ENCODE peak calls at places on chromosomes 5 and 9, in seven cellular contexts. One of them, this sample, is unnamed.

GRCh38 chr5:122849746-122850145 is 4.3 kb downstream of the SNX24 start:
- DNase-seq in neural progenitor cell: no peak
- DNase-seq in tibial nerve: no peak
- DNase-seq in fibroblast of pulmonary artery: peak; percentile 39
- DNase-seq in brain microvascular endothelial cell: no peak
- DNase-seq in fibroblast of mammary gland: no peak
- DNase-seq in progenitor cell of endocrine pancreas: no peak
- DNase-seq in this sample: no peak

GRCh38 chr9:136957461-136957860 is 5.4 kb downstream of the LCN12 start:
- DNase-seq in neural progenitor cell: no peak
- DNase-seq in tibial nerve: no peak
- DNase-seq in fibroblast of pulmonary artery: no peak
- DNase-seq in brain microvascular endothelial cell: no peak
- DNase-seq in fibroblast of mammary gland: no peak
- DNase-seq in progenitor cell of endocrine pancreas: no peak
- DNase-seq in this sample: no peak

GRCh38 chr9:22064957-22065356 is 55.9 kb upstream of the CDKN2B start:
- DNase-seq in neural progenitor cell: no peak
- DNase-seq in tibial nerve: no peak
- DNase-seq in fibroblast of pulmonary artery: no peak
- DNase-seq in brain microvascular endothelial cell: no peak
- DNase-seq in fibroblast of mammary gland: no peak
- DNase-seq in progenitor cell of endocrine pancreas: no peak
- DNase-seq in this sample: no peak

GRCh38 chr5:124064956-124065355 is 553.0 kb downstream of the CSNK1G3 start:
- DNase-seq in neural progenitor cell: no peak
- DNase-seq in tibial nerve: no peak
- DNase-seq in fibroblast of pulmonary artery: no peak
- DNase-seq in brain microvascular endothelial cell: no peak
- DNase-seq in fibroblast of mammary gland: peak; percentile 38
- DNase-seq in progenitor cell of endocrine pancreas: no peak
- DNase-seq in this sample: no peak

GRCh38 chr9:132823370-132824144 is 54.5 kb downstream of the AK8 start:
- DNase-seq in neural progenitor cell: no peak
- DNase-seq in tibial nerve: no peak
- DNase-seq in fibroblast of pulmonary artery: no peak
- DNase-seq in brain microvascular endothelial cell: no peak
- DNase-seq in fibroblast of mammary gland: no peak
- DNase-seq in progenitor cell of endocrine pancreas: no peak
- DNase-seq in this sample: no peak

GRCh38 chr5:110441035-110441434 is 285.4 kb downstream of the TMEM232 start:
- DNase-seq in neural progenitor cell: peak; percentile 66
- DNase-seq in tibial nerve: no peak
- DNase-seq in fibroblast of pulmonary artery: peak; percentile 44
- DNase-seq in brain microvascular endothelial cell: peak; percentile 53
- DNase-seq in fibroblast of mammary gland: peak; percentile 52
- DNase-seq in progenitor cell of endocrine pancreas: no peak
- DNase-seq in this sample: no peak

GRCh38 chr5:171835066-171835465 is 49.4 kb downstream of the SMIM23 start:
- DNase-seq in neural progenitor cell: peak; percentile 10
- DNase-seq in tibial nerve: no peak
- DNase-seq in fibroblast of pulmonary artery: no peak
- DNase-seq in brain microvascular endothelial cell: no peak
- DNase-seq in fibroblast of mammary gland: no peak
- DNase-seq in progenitor cell of endocrine pancreas: no peak
- DNase-seq in this sample: no peak

GRCh38 chr9:23153058-23153457 is 673.0 kb downstream of the ELAVL2 start:
- DNase-seq in neural progenitor cell: no peak
- DNase-seq in tibial nerve: no peak
- DNase-seq in fibroblast of pulmonary artery: no peak
- DNase-seq in brain microvascular endothelial cell: no peak
- DNase-seq in fibroblast of mammary gland: no peak
- DNase-seq in progenitor cell of endocrine pancreas: no peak
- DNase-seq in this sample: no peak

GRCh38 chr9:126522957-126523356 is 90.8 kb upstream of the LMX1B start:
- DNase-seq in neural progenitor cell: no peak
- DNase-seq in tibial nerve: no peak
- DNase-seq in fibroblast of pulmonary artery: no peak
- DNase-seq in brain microvascular endothelial cell: no peak
- DNase-seq in fibroblast of mammary gland: no peak
- DNase-seq in progenitor cell of endocrine pancreas: no peak
- DNase-seq in this sample: no peak

GRCh38 chr5:28516657-28517175 is 1478.3 kb upstream of the CDH9 start:
- DNase-seq in neural progenitor cell: peak; percentile 75
- DNase-seq in tibial nerve: no peak
- DNase-seq in fibroblast of pulmonary artery: no peak
- DNase-seq in brain microvascular endothelial cell: peak; percentile 25
- DNase-seq in fibroblast of mammary gland: no peak
- DNase-seq in progenitor cell of endocrine pancreas: no peak
- DNase-seq in this sample: no peak

GRCh38 chr5:107826311-107827000 is 155.7 kb upstream of the EFNA5 start:
- DNase-seq in neural progenitor cell: peak; percentile 81
- DNase-seq in tibial nerve: no peak
- DNase-seq in fibroblast of pulmonary artery: no peak
- DNase-seq in brain microvascular endothelial cell: no peak
- DNase-seq in fibroblast of mammary gland: no peak
- DNase-seq in progenitor cell of endocrine pancreas: no peak
- DNase-seq in this sample: no peak

GRCh38 chr5:67495072-67495471 is 298.5 kb upstream of the CD180 start:
- DNase-seq in neural progenitor cell: no peak
- DNase-seq in tibial nerve: no peak
- DNase-seq in fibroblast of pulmonary artery: no peak
- DNase-seq in brain microvascular endothelial cell: no peak
- DNase-seq in fibroblast of mammary gland: peak; percentile 6
- DNase-seq in progenitor cell of endocrine pancreas: no peak
- DNase-seq in this sample: no peak

GRCh38 chr9:137783521-137783920 is 94.1 kb upstream of the CACNA1B start:
- DNase-seq in neural progenitor cell: no peak
- DNase-seq in tibial nerve: no peak
- DNase-seq in fibroblast of pulmonary artery: no peak
- DNase-seq in brain microvascular endothelial cell: no peak
- DNase-seq in fibroblast of mammary gland: no peak
- DNase-seq in progenitor cell of endocrine pancreas: no peak
- DNase-seq in this sample: no peak

GRCh38 chr9:131800366-131800765 is 60.5 kb upstream of the RAPGEF1 start:
- DNase-seq in neural progenitor cell: no peak
- DNase-seq in tibial nerve: no peak
- DNase-seq in fibroblast of pulmonary artery: no peak
- DNase-seq in brain microvascular endothelial cell: no peak
- DNase-seq in fibroblast of mammary gland: no peak
- DNase-seq in progenitor cell of endocrine pancreas: no peak
- DNase-seq in this sample: no peak

GRCh38 chr9:99187311-99187710 is 34.4 kb downstream of the ALG2 start:
- DNase-seq in neural progenitor cell: no peak
- DNase-seq in tibial nerve: no peak
- DNase-seq in fibroblast of pulmonary artery: no peak
- DNase-seq in brain microvascular endothelial cell: no peak
- DNase-seq in fibroblast of mammary gland: no peak
- DNase-seq in progenitor cell of endocrine pancreas: no peak
- DNase-seq in this sample: no peak

GRCh38 chr5:84564311-84564710 is 179.6 kb upstream of the EDIL3 start:
- DNase-seq in neural progenitor cell: no peak
- DNase-seq in tibial nerve: no peak
- DNase-seq in fibroblast of pulmonary artery: peak; percentile 0
- DNase-seq in brain microvascular endothelial cell: no peak
- DNase-seq in fibroblast of mammary gland: peak; percentile 71
- DNase-seq in progenitor cell of endocrine pancreas: no peak
- DNase-seq in this sample: no peak

GRCh38 chr9:36788534-36788933 is 215.8 kb downstream of the MELK start:
- DNase-seq in neural progenitor cell: peak; percentile 31
- DNase-seq in tibial nerve: no peak
- DNase-seq in fibroblast of pulmonary artery: no peak
- DNase-seq in brain microvascular endothelial cell: no peak
- DNase-seq in fibroblast of mammary gland: no peak
- DNase-seq in progenitor cell of endocrine pancreas: no peak
- DNase-seq in this sample: no peak

GRCh38 chr5:150628936-150629485 is 11.4 kb upstream of the SYNPO start:
- DNase-seq in neural progenitor cell: no peak
- DNase-seq in tibial nerve: no peak
- DNase-seq in fibroblast of pulmonary artery: no peak
- DNase-seq in brain microvascular endothelial cell: no peak
- DNase-seq in fibroblast of mammary gland: no peak
- DNase-seq in progenitor cell of endocrine pancreas: no peak
- DNase-seq in this sample: no peak

GRCh38 chr9:90998573-90998972 is 197.0 kb downstream of the SYK start:
- DNase-seq in neural progenitor cell: no peak
- DNase-seq in tibial nerve: no peak
- DNase-seq in fibroblast of pulmonary artery: no peak
- DNase-seq in brain microvascular endothelial cell: no peak
- DNase-seq in fibroblast of mammary gland: no peak
- DNase-seq in progenitor cell of endocrine pancreas: no peak
- DNase-seq in this sample: no peak

GRCh38 chr5:34658023-34658422 is 1.9 kb downstream of the RAI14 start:
- DNase-seq in neural progenitor cell: no peak
- DNase-seq in tibial nerve: no peak
- DNase-seq in fibroblast of pulmonary artery: peak; percentile 47
- DNase-seq in brain microvascular endothelial cell: peak; percentile 62
- DNase-seq in fibroblast of mammary gland: peak; percentile 60
- DNase-seq in progenitor cell of endocrine pancreas: no peak
- DNase-seq in this sample: no peak
- TF ChIP-seq CTCF in neural progenitor cell: no peak
- TF ChIP-seq CTCF in tibial nerve: no peak
- TF ChIP-seq CTCF in fibroblast of pulmonary artery: peak; percentile 0
- TF ChIP-seq CTCF in brain microvascular endothelial cell: peak; percentile 53
- TF ChIP-seq CTCF in fibroblast of mammary gland: peak; percentile 23
- TF ChIP-seq CTCF in progenitor cell of endocrine pancreas: no peak
- TF ChIP-seq CTCF in this sample: no peak

GRCh38 chr5:130874861-130875419 is 290.1 kb downstream of the HINT1 start:
- DNase-seq in neural progenitor cell: no peak
- DNase-seq in tibial nerve: no peak
- DNase-seq in fibroblast of pulmonary artery: no peak
- DNase-seq in brain microvascular endothelial cell: no peak
- DNase-seq in fibroblast of mammary gland: peak; percentile 71
- DNase-seq in progenitor cell of endocrine pancreas: no peak
- DNase-seq in this sample: no peak

GRCh38 chr5:130868186-130868821 is 296.8 kb downstream of the HINT1 start:
- DNase-seq in neural progenitor cell: peak; percentile 55
- DNase-seq in tibial nerve: no peak
- DNase-seq in fibroblast of pulmonary artery: peak; percentile 59
- DNase-seq in brain microvascular endothelial cell: peak; percentile 33
- DNase-seq in fibroblast of mammary gland: peak; percentile 53
- DNase-seq in progenitor cell of endocrine pancreas: no peak
- DNase-seq in this sample: no peak

GRCh38 chr5:130875673-130876072 is 289.4 kb downstream of the HINT1 start:
- DNase-seq in neural progenitor cell: no peak
- DNase-seq in tibial nerve: no peak
- DNase-seq in fibroblast of pulmonary artery: no peak
- DNase-seq in brain microvascular endothelial cell: no peak
- DNase-seq in fibroblast of mammary gland: no peak
- DNase-seq in progenitor cell of endocrine pancreas: no peak
- DNase-seq in this sample: no peak

GRCh38 chr5:130871346-130872086 is 293.5 kb downstream of the HINT1 start:
- DNase-seq in neural progenitor cell: peak; percentile 42
- DNase-seq in tibial nerve: peak; percentile 46
- DNase-seq in fibroblast of pulmonary artery: peak; percentile 34
- DNase-seq in brain microvascular endothelial cell: peak; percentile 33
- DNase-seq in fibroblast of mammary gland: peak; percentile 73
- DNase-seq in progenitor cell of endocrine pancreas: no peak
- DNase-seq in this sample: no peak
- TF ChIP-seq CTCF in neural progenitor cell: peak; percentile 65
- TF ChIP-seq CTCF in tibial nerve: no peak
- TF ChIP-seq CTCF in fibroblast of pulmonary artery: peak; percentile 67
- TF ChIP-seq CTCF in brain microvascular endothelial cell: peak; percentile 66
- TF ChIP-seq CTCF in fibroblast of mammary gland: peak; percentile 74
- TF ChIP-seq CTCF in progenitor cell of endocrine pancreas: peak; percentile 58
- TF ChIP-seq CTCF in this sample: peak; percentile 69

GRCh38 chr9:107044872-107045271 is 181.9 kb downstream of the ZNF462 start:
- DNase-seq in neural progenitor cell: no peak
- DNase-seq in tibial nerve: no peak
- DNase-seq in fibroblast of pulmonary artery: no peak
- DNase-seq in brain microvascular endothelial cell: no peak
- DNase-seq in fibroblast of mammary gland: no peak
- DNase-seq in progenitor cell of endocrine pancreas: no peak
- DNase-seq in this sample: no peak

GRCh38 chr9:107034831-107035230 is 171.9 kb downstream of the ZNF462 start:
- DNase-seq in neural progenitor cell: no peak
- DNase-seq in tibial nerve: no peak
- DNase-seq in fibroblast of pulmonary artery: no peak
- DNase-seq in brain microvascular endothelial cell: no peak
- DNase-seq in fibroblast of mammary gland: no peak
- DNase-seq in progenitor cell of endocrine pancreas: no peak
- DNase-seq in this sample: no peak

GRCh38 chr9:107036367-107036766 is 173.4 kb downstream of the ZNF462 start:
- DNase-seq in neural progenitor cell: no peak
- DNase-seq in tibial nerve: no peak
- DNase-seq in fibroblast of pulmonary artery: no peak
- DNase-seq in brain microvascular endothelial cell: no peak
- DNase-seq in fibroblast of mammary gland: no peak
- DNase-seq in progenitor cell of endocrine pancreas: no peak
- DNase-seq in this sample: no peak

GRCh38 chr9:107043886-107044285 is 180.9 kb downstream of the ZNF462 start:
- DNase-seq in neural progenitor cell: no peak
- DNase-seq in tibial nerve: no peak
- DNase-seq in fibroblast of pulmonary artery: no peak
- DNase-seq in brain microvascular endothelial cell: no peak
- DNase-seq in fibroblast of mammary gland: no peak
- DNase-seq in progenitor cell of endocrine pancreas: no peak
- DNase-seq in this sample: no peak

DNA sequence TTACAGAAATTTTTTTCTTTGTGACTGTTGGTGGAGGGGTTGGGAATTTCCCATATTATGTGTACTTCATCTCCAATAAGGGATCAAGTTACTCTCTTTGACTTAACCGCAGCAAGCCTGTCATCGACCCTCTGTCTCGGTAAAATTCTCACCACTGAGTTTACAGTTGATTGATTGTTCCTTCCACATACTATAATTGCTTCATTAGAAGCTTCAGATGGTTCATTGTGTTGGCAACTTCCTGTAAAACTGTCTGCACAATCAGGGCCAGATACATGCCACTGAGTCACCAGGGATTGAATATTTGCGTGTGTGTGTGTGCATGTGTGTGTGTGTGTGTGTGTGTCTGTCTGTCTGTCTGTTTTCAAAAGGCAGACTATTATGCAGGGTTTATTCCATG is 176.6 kb downstream of the ZNF462 start:
- DNase-seq in neural progenitor cell: no peak
- DNase-seq in tibial nerve: no peak
- DNase-seq in fibroblast of pulmonary artery: peak; percentile 52
- DNase-seq in brain microvascular endothelial cell: peak; percentile 67
- DNase-seq in fibroblast of mammary gland: peak; percentile 80
- DNase-seq in progenitor cell of endocrine pancreas: no peak
- DNase-seq in this sample: no peak
- TF ChIP-seq CTCF in neural progenitor cell: no peak
- TF ChIP-seq CTCF in tibial nerve: no peak
- TF ChIP-seq CTCF in fibroblast of pulmonary artery: no peak
- TF ChIP-seq CTCF in brain microvascular endothelial cell: no peak
- TF ChIP-seq CTCF in fibroblast of mammary gland: no peak
- TF ChIP-seq CTCF in progenitor cell of endocrine pancreas: no peak
- TF ChIP-seq CTCF in this sample: no peak

DNA sequence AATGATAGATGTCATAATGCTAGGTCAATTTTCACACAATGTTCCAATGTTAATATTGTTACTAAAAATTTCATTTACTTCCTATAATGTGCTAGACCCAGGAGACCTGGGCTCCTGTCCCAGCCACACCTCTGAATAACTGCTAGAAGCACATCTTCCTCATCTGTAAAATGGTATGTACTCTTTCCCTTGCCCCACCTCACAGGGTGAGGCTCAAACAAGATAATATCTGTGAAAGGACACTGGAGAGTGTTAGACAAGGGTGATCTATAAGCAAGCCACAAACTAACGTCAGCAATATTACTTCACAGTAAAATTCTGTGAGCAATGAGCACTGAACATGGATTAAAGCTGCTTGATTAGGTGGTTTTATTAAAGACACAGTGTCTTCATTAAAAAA is 186.4 kb downstream of the EPB41L4A start:
- DNase-seq in neural progenitor cell: no peak
- DNase-seq in tibial nerve: no peak
- DNase-seq in fibroblast of pulmonary artery: no peak
- DNase-seq in brain microvascular endothelial cell: no peak
- DNase-seq in fibroblast of mammary gland: no peak
- DNase-seq in progenitor cell of endocrine pancreas: no peak
- DNase-seq in this sample: no peak
- TF ChIP-seq CTCF in neural progenitor cell: no peak
- TF ChIP-seq CTCF in tibial nerve: no peak
- TF ChIP-seq CTCF in fibroblast of pulmonary artery: no peak
- TF ChIP-seq CTCF in brain microvascular endothelial cell: no peak
- TF ChIP-seq CTCF in fibroblast of mammary gland: no peak
- TF ChIP-seq CTCF in progenitor cell of endocrine pancreas: no peak
- TF ChIP-seq CTCF in this sample: no peak